ENCODE peak calls at places on chromosomes 12 and 14, in six cellular contexts. One of them, this sample, is unnamed.

GRCh38 chr12:129696405-129696804 is 207.4 kb downstream of the TMEM132D start:
- DNase-seq in WTC11: no peak
- DNase-seq in A549: no peak
- DNase-seq in K562: no peak
- DNase-seq in endothelial cell of umbilical vein: no peak
- DNase-seq in HepG2: no peak
- DNase-seq in this sample: no peak

GRCh38 chr12:51174501-51174900 is 1.6 kb upstream of the TFCP2 start:
- DNase-seq in A549: no peak
- DNase-seq in K562: no peak
- DNase-seq in HepG2: no peak
- DNase-seq in endothelial cell of umbilical vein: no peak
- DNase-seq in WTC11: no peak
- DNase-seq in this sample: no peak

GRCh38 chr14:20262642-20263128 is 23.6 kb downstream of the OR11H4 start:
- DNase-seq in A549: peak; percentile 32
- DNase-seq in HepG2: no peak
- DNase-seq in K562: peak; percentile 15
- DNase-seq in WTC11: no peak
- DNase-seq in endothelial cell of umbilical vein: no peak
- DNase-seq in this sample: no peak

GRCh38 chr12:75658826-75659823 is 147.7 kb upstream of the KRR1 start:
- DNase-seq in A549: peak; percentile 46
- DNase-seq in HepG2: no peak
- DNase-seq in K562: peak; percentile 9
- DNase-seq in endothelial cell of umbilical vein: peak; percentile 77
- DNase-seq in WTC11: no peak
- DNase-seq in this sample: no peak

GRCh38 chr12:125284945-125285344 is 219.7 kb downstream of the AACS start:
- DNase-seq in A549: peak; percentile 34
- DNase-seq in HepG2: no peak
- DNase-seq in WTC11: no peak
- DNase-seq in endothelial cell of umbilical vein: no peak
- DNase-seq in K562: peak; percentile 33
- DNase-seq in this sample: no peak

GRCh38 chr12:26633591-26634210 is 199.3 kb downstream of the ITPR2 start:
- DNase-seq in endothelial cell of umbilical vein: no peak
- DNase-seq in HepG2: peak; percentile 47
- DNase-seq in WTC11: no peak
- DNase-seq in A549: no peak
- DNase-seq in K562: no peak
- DNase-seq in this sample: no peak

GRCh38 chr14:52154992-52155655 is 86.3 kb upstream of the NID2 start:
- DNase-seq in K562: no peak
- DNase-seq in WTC11: no peak
- DNase-seq in endothelial cell of umbilical vein: no peak
- DNase-seq in HepG2: no peak
- DNase-seq in A549: no peak
- DNase-seq in this sample: no peak

GRCh38 chr14:60183724-60184596 is 18.8 kb upstream of the DHRS7 start:
- DNase-seq in WTC11: no peak
- DNase-seq in HepG2: peak; percentile 55
- DNase-seq in endothelial cell of umbilical vein: peak; percentile 74
- DNase-seq in K562: no peak
- DNase-seq in A549: peak; percentile 61
- DNase-seq in this sample: no peak

GRCh38 chr14:57533214-57533613 is 39.6 kb upstream of the CCDC198 start:
- DNase-seq in K562: no peak
- DNase-seq in HepG2: peak; percentile 12
- DNase-seq in endothelial cell of umbilical vein: no peak
- DNase-seq in A549: peak; percentile 36
- DNase-seq in WTC11: peak; percentile 30
- DNase-seq in this sample: no peak

GRCh38 chr12:78878447-78878846 is 13.9 kb downstream of the SYT1 start:
- DNase-seq in K562: no peak
- DNase-seq in A549: peak; percentile 29
- DNase-seq in WTC11: no peak
- DNase-seq in HepG2: no peak
- DNase-seq in endothelial cell of umbilical vein: no peak
- DNase-seq in this sample: no peak

GRCh38 chr12:108773798-108774788 is 42.8 kb upstream of the CORO1C start:
- DNase-seq in A549: peak; percentile 79
- DNase-seq in HepG2: peak; percentile 96
- DNase-seq in endothelial cell of umbilical vein: peak; percentile 73
- DNase-seq in WTC11: no peak
- DNase-seq in K562: no peak
- DNase-seq in this sample: peak; percentile 45

GRCh38 chr14:35347323-35348043 is 55.3 kb downstream of the PSMA6 start:
- DNase-seq in HepG2: peak; percentile 99
- DNase-seq in WTC11: peak; percentile 26
- DNase-seq in A549: no peak
- DNase-seq in endothelial cell of umbilical vein: no peak
- DNase-seq in K562: no peak
- DNase-seq in this sample: no peak

GRCh38 chr12:57248934-57249742 is 1.8 kb downstream of the STAC3 start:
- DNase-seq in A549: no peak
- DNase-seq in endothelial cell of umbilical vein: no peak
- DNase-seq in HepG2: no peak
- DNase-seq in WTC11: peak; percentile 7
- DNase-seq in K562: peak; percentile 72
- DNase-seq in this sample: no peak

GRCh38 chr14:97155320-97155719 is 358.1 kb downstream of the VRK1 start:
- DNase-seq in WTC11: no peak
- DNase-seq in HepG2: no peak
- DNase-seq in K562: no peak
- DNase-seq in A549: no peak
- DNase-seq in endothelial cell of umbilical vein: no peak
- DNase-seq in this sample: no peak

GRCh38 chr12:121949643-121950397 is 31.4 kb downstream of the CFAP251 start:
- DNase-seq in HepG2: peak; percentile 82
- DNase-seq in endothelial cell of umbilical vein: no peak
- DNase-seq in K562: no peak
- DNase-seq in A549: peak; percentile 79
- DNase-seq in WTC11: no peak
- DNase-seq in this sample: no peak

GRCh38 chr14:83779266-83779665 is 1750.7 kb upstream of the FLRT2 start:
- DNase-seq in HepG2: no peak
- DNase-seq in K562: no peak
- DNase-seq in endothelial cell of umbilical vein: peak; percentile 38
- DNase-seq in WTC11: no peak
- DNase-seq in A549: no peak
- DNase-seq in this sample: no peak

GRCh38 chr12:120439646-120440247 is 1.8 kb downstream of the COX6A1 start:
- DNase-seq in HepG2: peak; percentile 65
- DNase-seq in A549: peak; percentile 78
- DNase-seq in WTC11: peak; percentile 76
- DNase-seq in endothelial cell of umbilical vein: peak; percentile 67
- DNase-seq in K562: peak; percentile 87
- DNase-seq in this sample: no peak

GRCh38 chr12:12799163-12799920 is 13.8 kb upstream of the DDX47 start:
- DNase-seq in HepG2: no peak
- DNase-seq in A549: no peak
- DNase-seq in endothelial cell of umbilical vein: no peak
- DNase-seq in K562: no peak
- DNase-seq in WTC11: no peak
- DNase-seq in this sample: no peak

GRCh38 chr12:54251667-54252284 is 28.1 kb downstream of the CBX5 start:
- DNase-seq in endothelial cell of umbilical vein: peak; percentile 67
- DNase-seq in K562: peak; percentile 62
- DNase-seq in WTC11: no peak
- DNase-seq in HepG2: peak; percentile 38
- DNase-seq in A549: peak; percentile 51
- DNase-seq in this sample: no peak

GRCh38 chr14:60225268-60225667 is 23.8 kb upstream of the PPM1A start:
- DNase-seq in K562: no peak
- DNase-seq in endothelial cell of umbilical vein: no peak
- DNase-seq in WTC11: no peak
- DNase-seq in A549: no peak
- DNase-seq in HepG2: no peak
- DNase-seq in this sample: no peak

GRCh38 chr12:29796823-29797263 is 13.1 kb upstream of the TMTC1 start:
- DNase-seq in K562: no peak
- DNase-seq in HepG2: no peak
- DNase-seq in WTC11: no peak
- DNase-seq in A549: no peak
- DNase-seq in endothelial cell of umbilical vein: peak; percentile 87
- DNase-seq in this sample: no peak

DNA sequence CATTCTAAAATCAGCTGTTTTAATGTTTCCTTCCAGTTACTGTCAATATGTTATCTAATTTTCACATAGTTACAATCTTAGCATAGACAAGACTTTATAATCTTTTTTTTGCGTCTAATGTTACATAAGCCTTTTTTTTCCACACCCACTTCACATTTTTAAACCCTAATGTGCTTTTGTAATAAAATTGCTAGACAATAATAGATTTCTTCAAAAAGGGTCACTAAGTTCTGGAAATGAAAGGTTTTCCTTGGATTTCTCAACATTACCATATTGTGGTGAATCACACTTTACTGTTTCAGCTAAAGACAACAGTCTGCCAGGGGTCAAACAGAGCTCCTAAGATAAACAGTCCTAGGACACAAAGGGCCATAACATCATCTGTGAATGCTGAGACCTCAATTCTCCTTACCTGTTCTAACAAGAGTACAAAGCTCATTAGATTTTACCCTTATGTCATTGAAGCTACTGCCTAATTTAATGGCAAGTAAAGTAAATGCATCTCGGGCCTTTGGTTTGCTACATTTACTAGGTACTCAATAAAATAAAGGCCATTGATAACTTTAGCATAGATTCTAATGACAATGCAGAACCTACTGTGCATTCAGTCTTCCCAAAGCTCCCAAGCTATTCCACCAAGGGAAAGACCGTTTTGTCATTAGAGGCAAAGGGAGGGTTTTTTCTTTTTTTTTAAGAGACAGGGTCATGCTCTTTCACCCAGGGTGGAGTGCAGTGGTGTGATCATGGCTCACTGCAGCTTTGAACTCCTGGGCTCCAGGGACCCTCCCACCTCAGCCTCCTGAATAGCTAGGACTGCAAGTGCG is 111.2 kb upstream of the SLC38A2 start:
- DNase-seq in A549: peak; percentile 47
- DNase-seq in WTC11: no peak
- DNase-seq in HepG2: peak; percentile 94
- DNase-seq in endothelial cell of umbilical vein: peak; percentile 75
- DNase-seq in K562: peak; percentile 17
- DNase-seq in this sample: no peak
- TF ChIP-seq JUN in A549: no peak
- TF ChIP-seq JUN in WTC11: no peak
- TF ChIP-seq JUN in HepG2: peak; percentile 77
- TF ChIP-seq JUN in endothelial cell of umbilical vein: no peak
- TF ChIP-seq JUN in K562: peak; percentile 7
- TF ChIP-seq JUN in this sample: no peak

GRCh38 chr14:105281354-105282097 is 19.3 kb downstream of the BRF1 start:
- DNase-seq in WTC11: no peak
- DNase-seq in endothelial cell of umbilical vein: peak; percentile 61
- DNase-seq in K562: peak; percentile 44
- DNase-seq in HepG2: peak; percentile 46
- DNase-seq in A549: peak; percentile 76
- DNase-seq in this sample: no peak

GRCh38 chr14:105283899-105284298 is 16.9 kb downstream of the BRF1 start:
- DNase-seq in WTC11: no peak
- DNase-seq in A549: no peak
- DNase-seq in HepG2: no peak
- DNase-seq in K562: no peak
- DNase-seq in endothelial cell of umbilical vein: peak; percentile 41
- DNase-seq in this sample: no peak

GRCh38 chr14:105280525-105280924 is 20.3 kb downstream of the BRF1 start:
- DNase-seq in endothelial cell of umbilical vein: no peak
- DNase-seq in A549: no peak
- DNase-seq in WTC11: no peak
- DNase-seq in K562: no peak
- DNase-seq in HepG2: no peak
- DNase-seq in this sample: no peak

GRCh38 chr14:105283028-105283427 is 17.8 kb downstream of the BRF1 start:
- DNase-seq in endothelial cell of umbilical vein: no peak
- DNase-seq in K562: no peak
- DNase-seq in WTC11: peak; percentile 63
- DNase-seq in HepG2: no peak
- DNase-seq in A549: no peak
- DNase-seq in this sample: peak; percentile 69

GRCh38 chr14:105282098-105282725 is 18.6 kb downstream of the BRF1 start:
- DNase-seq in K562: no peak
- DNase-seq in WTC11: no peak
- DNase-seq in endothelial cell of umbilical vein: no peak
- DNase-seq in HepG2: no peak
- DNase-seq in A549: no peak
- DNase-seq in this sample: no peak
- TF ChIP-seq JUN in K562: no peak
- TF ChIP-seq JUN in WTC11: no peak
- TF ChIP-seq JUN in endothelial cell of umbilical vein: no peak
- TF ChIP-seq JUN in HepG2: no peak
- TF ChIP-seq JUN in A549: no peak
- TF ChIP-seq JUN in this sample: no peak

GRCh38 chr12:100382327-100382726 is 25.5 kb downstream of the SLC17A8 start:
- DNase-seq in HepG2: no peak
- DNase-seq in A549: peak; percentile 9
- DNase-seq in K562: no peak
- DNase-seq in endothelial cell of umbilical vein: no peak
- DNase-seq in WTC11: no peak
- DNase-seq in this sample: no peak
- TF ChIP-seq JUN in HepG2: no peak
- TF ChIP-seq JUN in A549: no peak
- TF ChIP-seq JUN in K562: no peak
- TF ChIP-seq JUN in endothelial cell of umbilical vein: no peak
- TF ChIP-seq JUN in WTC11: no peak
- TF ChIP-seq JUN in this sample: no peak

GRCh38 chr12:2623472-2623871 is 171.3 kb upstream of the FKBP4 start:
- DNase-seq in A549: no peak
- DNase-seq in K562: no peak
- DNase-seq in HepG2: no peak
- DNase-seq in WTC11: no peak
- DNase-seq in endothelial cell of umbilical vein: no peak
- DNase-seq in this sample: no peak

GRCh38 chr12:2622460-2622859 is 172.3 kb upstream of the FKBP4 start:
- DNase-seq in HepG2: no peak
- DNase-seq in WTC11: no peak
- DNase-seq in endothelial cell of umbilical vein: no peak
- DNase-seq in A549: no peak
- DNase-seq in K562: no peak
- DNase-seq in this sample: no peak

GRCh38 chr12:2627343-2628191 is 167.2 kb upstream of the FKBP4 start:
- DNase-seq in A549: no peak
- DNase-seq in endothelial cell of umbilical vein: no peak
- DNase-seq in HepG2: no peak
- DNase-seq in WTC11: no peak
- DNase-seq in K562: no peak
- DNase-seq in this sample: no peak

GRCh38 chr12:2625267-2625666 is 169.5 kb upstream of the FKBP4 start:
- DNase-seq in K562: no peak
- DNase-seq in HepG2: no peak
- DNase-seq in WTC11: peak; percentile 29
- DNase-seq in A549: no peak
- DNase-seq in endothelial cell of umbilical vein: no peak
- DNase-seq in this sample: no peak

GRCh38 chr12:2624543-2625266 is 170.1 kb upstream of the FKBP4 start:
- DNase-seq in HepG2: no peak
- DNase-seq in K562: peak; percentile 36
- DNase-seq in A549: peak; percentile 55
- DNase-seq in endothelial cell of umbilical vein: no peak
- DNase-seq in WTC11: peak; percentile 87
- DNase-seq in this sample: peak; percentile 89
- TF ChIP-seq JUN in HepG2: no peak
- TF ChIP-seq JUN in K562: no peak
- TF ChIP-seq JUN in A549: no peak
- TF ChIP-seq JUN in endothelial cell of umbilical vein: no peak
- TF ChIP-seq JUN in WTC11: no peak
- TF ChIP-seq JUN in this sample: no peak